ENCODE peak calls at places on chromosome 9, in seven cellular contexts. R is stomach; W is NT2/D1; O is ovary; M is stimulated activated CD4-positive, alpha-beta T cell treated with anti-CD3 and anti-CD28 coated beads, TNF-alpha, amount 100 ng/mL, for 4 hours; P is thoracic aorta; T is CD4-positive, alpha-beta T cell. A is an unnamed sample.

GRCh38 chr9:87189006-87189405 is 241.7 kb upstream of the GAS1 start:
- DNase-seq in M (no peak), W (no peak), R (no peak), O (no peak), P (no peak), T (no peak), A (peak)

GRCh38 chr9:127300886-127301447 is 36.4 kb downstream of the GARNL3 start:
- DNase-seq in P (no peak), M (no peak), T (no peak), R (no peak), O (no peak), W (no peak), A (no peak)

GRCh38 chr9:134229466-134230091 is 65.2 kb upstream of the RNU6ATAC start:
- DNase-seq in M (no peak), W (no peak), P (no peak), O (no peak), R (no peak), T (no peak), A (no peak)

GRCh38 chr9:72305102-72305546 is 59.9 kb downstream of the ZFAND5 start:
- DNase-seq in W (no peak), T (no peak), R (peak), O (no peak), M (no peak), P (peak), A (peak)

GRCh38 chr9:97697837-97698236 is 697 bp upstream of the XPA start:
- DNase-seq in R (no peak), M (no peak), P (no peak), W (no peak), T (no peak), O (no peak), A (no peak)

GRCh38 chr9:18331808-18332209 is 142.1 kb upstream of the ADAMTSL1 start:
- DNase-seq in O (no peak), M (no peak), R (no peak), T (no peak), W (no peak), P (no peak), A (peak)

GRCh38 chr9:116594552-116594951 is 92.6 kb upstream of the TRIM32 start:
- DNase-seq in O (no peak), W (no peak), T (no peak), R (no peak), P (no peak), M (no peak), A (peak)

GRCh38 chr9:129058965-129059795 is 21.7 kb upstream of the DOLPP1 start:
- DNase-seq in M (no peak), W (no peak), P (no peak), T (no peak), R (no peak), O (no peak), A (peak)

GRCh38 chr9:37917801-37918664 is 14.1 kb upstream of the SLC25A51 start:
- DNase-seq in R (no peak), O (no peak), M (no peak), P (no peak), T (no peak), W (no peak), A (no peak)

GRCh38 chr9:113633782-113634596 is 170.5 kb downstream of the RGS3 start:
- DNase-seq in M (no peak), O (peak), P (no peak), R (no peak), W (no peak), T (no peak), A (no peak)

GRCh38 chr9:13993482-13994267 is 320.3 kb downstream of the NFIB start:
- DNase-seq in P (no peak), O (no peak), T (no peak), R (no peak), W (no peak), M (no peak), A (no peak)

A was measured in fibroblast of lung.